ENCODE peak calls at places on chromosome 22, in seven cellular contexts. Z is PC-9, H is GM23338, K is tibial nerve, N is right atrium auricular region, P is fibroblast of mammary gland, O is bronchial epithelial cell. I is an unnamed sample.

GRCh38 chr22:37293172-37293571 is 10.9 kb downstream of the CYTH4 start:
- DNase-seq in O (no peak), N (no peak), K (no peak), P (no peak), Z (no peak), H (no peak), I (no peak)

GRCh38 chr22:43878079-43878795 is 13.6 kb downstream of the PNPLA5 start:
- DNase-seq in O (no peak), H (no peak), Z (no peak), N (no peak), K (no peak), P (peak), I (no peak)

GRCh38 chr22:44701824-44702478 is at the start of gene PRR5:
- DNase-seq in Z (peak), N (peak), H (peak), O (peak), P (peak), K (peak), I (no peak)

GRCh38 chr22:32531228-32531627 is 56.6 kb downstream of the FBXO7 start:
- DNase-seq in N (no peak), K (no peak), H (no peak), Z (no peak), O (no peak), P (peak), I (no peak)

GRCh38 chr22:40982482-40983385 is 31.6 kb downstream of the RBX1 start:
- DNase-seq in O (no peak), Z (no peak), P (no peak), H (no peak), N (no peak), K (no peak), I (no peak)

GRCh38 chr22:33932997-33933396 is 12.7 kb upstream of the LARGE1 start:
- DNase-seq in O (peak), N (no peak), H (no peak), K (no peak), Z (no peak), P (no peak), I (no peak)

GRCh38 chr22:46070215-46070721 is 80.1 kb upstream of the PPARA start:
- DNase-seq in Z (peak), P (peak), N (peak), K (peak), H (peak), O (peak), I (no peak)

GRCh38 chr22:45703758-45704157 is 32.1 kb downstream of the ATXN10 start:
- DNase-seq in N (no peak), Z (no peak), K (no peak), O (peak), P (no peak), H (peak), I (no peak)

GRCh38 chr22:33914699-33915098 is 5.6 kb downstream of the LARGE1 start:
- DNase-seq in O (no peak), H (peak), Z (no peak), P (no peak), N (no peak), K (no peak), I (no peak)

GRCh38 chr22:46652081-46652929 is 32.1 kb downstream of the GRAMD4 start:
- DNase-seq in N (no peak), O (no peak), P (peak), H (no peak), Z (no peak), K (no peak), I (no peak)

GRCh38 chr22:43094085-43094484 is 4.9 kb upstream of the TTLL1 start:
- DNase-seq in Z (peak), K (no peak), P (no peak), O (peak), H (no peak), N (peak), I (no peak)

GRCh38 chr22:23239429-23239828 is 59.1 kb downstream of the BCR start:
- DNase-seq in N (no peak), K (no peak), P (no peak), O (no peak), Z (no peak), H (no peak), I (no peak)

GRCh38 chr22:23238707-23239106 is 58.4 kb downstream of the BCR start:
- DNase-seq in P (no peak), O (no peak), Z (no peak), H (no peak), K (no peak), N (no peak), I (no peak)

GRCh38 chr22:23242473-23243001 is 62.2 kb downstream of the BCR start:
- DNase-seq in P (no peak), N (no peak), Z (no peak), O (no peak), H (peak), K (no peak), I (no peak)

GRCh38 chr22:23241562-23242472 is 61.5 kb downstream of the BCR start:
- DNase-seq in P (no peak), Z (no peak), O (no peak), H (no peak), N (no peak), K (no peak), I (no peak)

DNA sequence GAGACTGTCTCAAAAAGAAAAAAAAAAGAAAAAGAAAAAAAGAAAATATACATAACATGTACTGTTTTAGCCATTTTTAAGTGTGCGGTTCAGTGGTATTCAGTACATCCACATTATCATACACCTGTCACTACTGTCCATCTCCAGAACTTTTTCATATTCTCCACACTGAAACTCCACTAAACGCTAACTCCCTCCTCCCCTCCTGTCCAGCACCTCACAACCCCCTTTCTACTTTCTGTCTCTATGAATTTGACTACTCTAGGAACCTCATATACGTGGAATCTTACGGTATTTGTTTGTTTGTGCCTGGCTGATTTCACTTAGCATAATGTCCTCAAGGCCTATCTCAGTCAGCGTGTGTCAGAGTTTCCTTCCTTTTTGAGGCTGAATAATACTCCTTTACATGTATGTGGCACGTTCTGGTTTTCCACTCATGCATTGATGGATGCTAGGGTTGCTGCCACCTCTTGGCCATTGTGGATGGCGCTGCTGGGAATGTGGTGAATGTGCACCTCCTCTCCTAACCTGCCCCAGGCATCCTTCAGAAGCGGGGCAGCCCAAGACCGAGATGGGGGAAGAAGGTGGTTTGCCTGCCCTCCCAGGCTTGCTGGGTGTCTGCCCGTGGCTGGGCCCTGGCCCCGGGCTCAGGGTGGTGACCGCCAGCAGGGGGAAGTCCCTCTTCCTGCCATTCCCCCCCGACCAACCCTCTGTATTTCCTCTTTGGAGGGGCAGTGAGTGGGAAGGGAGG is 60.5 kb downstream of the BCR start:
- DNase-seq in P (no peak), O (peak), N (no peak), H (peak), Z (no peak), K (no peak), I (no peak)
- TF ChIP-seq CTCF in P (peak), O (peak), N (no peak), H (peak), Z (no peak), K (no peak), I (no peak)

GRCh38 chr22:30246962-30247376 is 410 bp upstream of the LIF start:
- DNase-seq in H (no peak), O (no peak), P (no peak), N (no peak), K (no peak), Z (no peak), I (no peak)
- H3K4me3 ChIP-seq in H (peak), O (peak), P (peak), N (no peak), K (no peak), Z (no peak), I (no peak)

DNA sequence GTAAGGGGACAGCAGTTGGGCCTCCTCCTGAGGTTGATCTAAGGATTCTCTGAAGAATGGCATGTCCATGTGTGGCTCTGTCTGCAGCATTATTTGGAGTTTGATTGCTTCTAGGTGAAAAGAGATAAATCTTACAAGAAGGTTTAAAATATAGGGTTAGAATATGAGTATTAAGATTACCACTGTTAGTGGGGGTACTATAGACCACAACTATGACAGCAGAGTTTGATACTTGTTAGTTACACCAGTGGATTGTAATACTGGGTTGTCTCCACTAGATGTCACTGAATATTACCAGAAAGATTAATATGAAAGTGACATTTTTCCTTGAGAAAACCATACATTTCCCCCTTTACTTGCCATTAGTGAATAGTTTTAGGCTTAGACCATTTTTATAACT is 47.9 kb downstream of the ZNF280B start:
- DNase-seq in O (no peak), N (no peak), Z (no peak), K (no peak), H (peak), P (peak), I (no peak)
- TF ChIP-seq CTCF in O (peak), N (no peak), Z (peak), K (no peak), H (peak), P (peak), I (peak)

DNA sequence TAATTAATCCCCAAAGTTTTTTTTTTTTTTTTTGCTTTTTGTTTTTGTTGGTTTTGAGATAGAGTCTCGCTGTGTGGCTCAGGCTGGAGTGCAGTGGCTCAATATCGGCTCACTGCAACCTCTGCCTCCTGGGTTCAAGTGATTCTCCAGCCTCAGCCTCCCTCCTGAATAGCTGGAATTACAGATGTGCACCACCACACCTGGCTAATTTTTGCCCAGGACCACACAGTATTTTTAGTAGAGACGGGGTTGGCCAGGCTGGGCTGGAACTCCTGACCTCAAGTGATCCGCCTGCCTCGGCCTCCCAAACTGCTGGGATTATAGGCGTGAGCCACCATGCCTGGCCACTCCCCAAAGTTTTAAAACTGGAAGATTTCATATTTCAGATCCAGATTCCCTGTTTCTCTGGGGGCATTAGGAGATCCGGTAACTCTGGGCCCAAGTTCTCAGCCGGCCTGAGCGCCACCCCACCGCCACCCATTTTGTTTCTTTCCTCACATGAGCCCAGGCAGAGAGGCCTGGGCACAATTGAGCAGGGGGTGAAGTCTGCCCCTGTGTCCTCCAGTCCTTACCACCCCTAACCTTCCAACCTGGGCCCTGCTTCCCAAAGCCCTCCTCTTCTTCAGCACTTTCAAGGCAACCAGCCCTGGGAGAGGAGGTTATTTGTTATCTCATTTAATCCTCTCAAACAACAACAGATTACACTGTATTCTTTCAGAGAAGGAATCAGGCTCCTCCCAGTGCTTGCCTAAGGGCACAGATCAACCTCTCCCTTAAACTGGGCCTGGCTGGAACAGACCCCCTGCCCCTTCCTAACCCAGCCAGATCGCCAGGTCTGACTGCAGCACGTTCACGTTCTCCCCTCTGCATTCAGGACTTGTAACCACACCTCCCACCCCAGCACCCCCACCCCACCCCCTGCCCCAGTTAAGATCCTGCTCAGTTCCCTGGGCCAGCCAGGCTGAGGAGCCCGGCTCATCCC is 1.9 kb upstream of the CSNK1E start:
- DNase-seq in N (no peak), O (no peak), H (peak), Z (no peak), K (no peak), P (no peak), I (no peak)
- H3K4me3 ChIP-seq in N (no peak), O (no peak), H (peak), Z (peak), K (no peak), P (no peak), I (no peak)

GRCh38 chr22:39152511-39153219 is at the start of gene CBX7:
- DNase-seq in P (peak), H (peak), N (peak), O (peak), K (peak), Z (peak), I (peak)
- TF ChIP-seq CTCF in P (no peak), H (no peak), N (no peak), O (no peak), K (peak), Z (no peak), I (no peak)

GRCh38 chr22:49825944-49826602 is 1.6 kb downstream of the BRD1 start:
- DNase-seq in P (peak), N (no peak), O (peak), K (no peak), Z (no peak), H (no peak), I (no peak)

GRCh38 chr22:49824185-49824925 is 3.3 kb downstream of the BRD1 start:
- DNase-seq in N (no peak), H (no peak), P (no peak), K (no peak), Z (no peak), O (peak), I (no peak)

GRCh38 chr22:49825436-49825835 is 2.2 kb downstream of the BRD1 start:
- DNase-seq in O (peak), N (no peak), P (peak), K (no peak), Z (no peak), H (no peak), I (no peak)

GRCh38 chr22:49823289-49824045 is 4.2 kb downstream of the BRD1 start:
- DNase-seq in O (no peak), Z (no peak), P (no peak), K (no peak), N (no peak), H (no peak), I (no peak)

GRCh38 chr22:49824936-49825335 is 2.7 kb downstream of the BRD1 start:
- DNase-seq in H (no peak), K (no peak), O (no peak), Z (no peak), N (no peak), P (no peak), I (no peak)
- H3K4me3 ChIP-seq in H (no peak), K (no peak), O (no peak), Z (no peak), N (no peak), P (no peak), I (no peak)